ENCODE peak calls at places on chromosomes 13 and 19, in ten cellular contexts. O is H1, H is stomach, S is upper lobe of left lung, V is K562, T is spleen, C is HCT116, I is prostate gland, R is endothelial cell of umbilical vein, K is breast epithelium. N is an unnamed sample.
A peak's percentile ranks its signal among the peaks of the same experiment; 100 is the strongest.

GRCh38 chr13:24502567-24503375 is 9.8 kb downstream of the PARP4 start:
- DNase-seq in O (no peak), H (peak; percentile 44), S (no peak), V (peak; percentile 55), T (no peak), C (peak; percentile 29), I (no peak), R (peak; percentile 45), K (no peak), N (peak; percentile 62)

GRCh38 chr13:53499551-53499950 is 470.9 kb downstream of the OLFM4 start:
- DNase-seq in O (no peak), H (no peak), S (no peak), V (no peak), T (no peak), C (no peak), I (no peak), R (no peak), K (no peak), N (no peak)

GRCh38 chr19:913080-913748 is at the start of gene R3HDM4:
- DNase-seq in O (no peak), H (peak; percentile 86), S (peak; percentile 84), V (peak; percentile 83), T (peak; percentile 98), C (no peak), I (peak; percentile 80), R (peak; percentile 38), K (peak; percentile 84), N (peak; percentile 89)

GRCh38 chr19:48290341-48290922 is 20.6 kb downstream of the ZNF114 start:
- DNase-seq in O (peak; percentile 85), H (no peak), S (no peak), V (no peak), T (no peak), C (no peak), I (no peak), R (peak; percentile 42), K (no peak), N (no peak)

GRCh38 chr19:39951686-39952085 is 17.3 kb upstream of the FCGBP start:
- DNase-seq in O (no peak), H (peak; percentile 22), S (no peak), V (no peak), T (no peak), C (no peak), I (no peak), R (no peak), K (no peak), N (no peak)

GRCh38 chr19:27971071-27971470 is 1241.9 kb downstream of the UQCRFS1 start:
- DNase-seq in O (peak; percentile 58), H (no peak), S (no peak), V (no peak), T (no peak), C (no peak), I (no peak), R (no peak), K (no peak), N (no peak)

GRCh38 chr19:28971513-28971912 is 241.4 kb downstream of the UQCRFS1 start:
- DNase-seq in O (no peak), H (no peak), S (no peak), V (no peak), T (no peak), C (no peak), I (no peak), R (no peak), K (no peak), N (no peak)

GRCh38 chr19:56837892-56838679 is 2.4 kb downstream of the PEG3 start:
- DNase-seq in O (no peak), H (no peak), S (peak; percentile 78), V (no peak), T (no peak), C (no peak), I (peak; percentile 59), R (no peak), K (peak; percentile 66), N (peak; percentile 23)

GRCh38 chr19:52957591-52957990 is 5.1 kb downstream of the ZNF816 start:
- DNase-seq in O (no peak), H (no peak), S (no peak), V (no peak), T (no peak), C (no peak), I (no peak), R (no peak), K (no peak), N (no peak)

GRCh38 chr13:48909088-48909389 is 66.7 kb upstream of the FNDC3A start:
- DNase-seq in O (no peak), H (no peak), S (no peak), V (no peak), T (no peak), C (no peak), I (peak; percentile 90), R (no peak), K (no peak), N (peak; percentile 15)

GRCh38 chr13:76016799-76017198 is 380.7 kb downstream of the LMO7 start:
- DNase-seq in O (no peak), H (no peak), S (no peak), V (peak; percentile 58), T (no peak), C (peak; percentile 35), I (no peak), R (peak; percentile 52), K (no peak), N (peak; percentile 8)

GRCh38 chr19:34217952-34218817 is 36.2 kb upstream of the GARRE1 start:
- DNase-seq in O (no peak), H (peak; percentile 39), S (no peak), V (peak; percentile 84), T (no peak), C (no peak), I (peak; percentile 84), R (peak; percentile 58), K (no peak), N (peak; percentile 43)

GRCh38 chr13:23449386-23450162 is 16.1 kb upstream of the SACS start:
- DNase-seq in O (peak; percentile 68), H (no peak), S (no peak), V (no peak), T (no peak), C (no peak), I (no peak), R (no peak), K (no peak), N (no peak)
- H3K4me1 ChIP-seq in O (peaks cover 22% of the 10 kb centered on the region), H (no peaks in the 10 kb centered on the region), S (no peaks in the 10 kb centered on the region), V (no peaks in the 10 kb centered on the region), T (no peaks in the 10 kb centered on the region), C (no peaks in the 10 kb centered on the region), I (no peaks in the 10 kb centered on the region), R (no peaks in the 10 kb centered on the region), K (no peaks in the 10 kb centered on the region), N (no peaks in the 10 kb centered on the region)

GRCh38 chr19:49746206-49746958 is 16.7 kb downstream of the TSKS start:
- DNase-seq in O (peak; percentile 97), H (peak; percentile 29), S (peak; percentile 45), V (peak; percentile 98), T (peak; percentile 83), C (peak; percentile 90), I (no peak), R (peak; percentile 70), K (no peak), N (peak; percentile 41)
- H3K9me3 ChIP-seq in O (peaks cover 8% of the 10 kb centered on the region), H (no peaks in the 10 kb centered on the region), S (no peaks in the 10 kb centered on the region), V (peaks cover 8% of the 10 kb centered on the region), T (no peaks in the 10 kb centered on the region), C (no peaks in the 10 kb centered on the region), I (no peaks in the 10 kb centered on the region), R (no peaks in the 10 kb centered on the region), K (no peaks in the 10 kb centered on the region), N (no peaks in the 10 kb centered on the region)

DNA sequence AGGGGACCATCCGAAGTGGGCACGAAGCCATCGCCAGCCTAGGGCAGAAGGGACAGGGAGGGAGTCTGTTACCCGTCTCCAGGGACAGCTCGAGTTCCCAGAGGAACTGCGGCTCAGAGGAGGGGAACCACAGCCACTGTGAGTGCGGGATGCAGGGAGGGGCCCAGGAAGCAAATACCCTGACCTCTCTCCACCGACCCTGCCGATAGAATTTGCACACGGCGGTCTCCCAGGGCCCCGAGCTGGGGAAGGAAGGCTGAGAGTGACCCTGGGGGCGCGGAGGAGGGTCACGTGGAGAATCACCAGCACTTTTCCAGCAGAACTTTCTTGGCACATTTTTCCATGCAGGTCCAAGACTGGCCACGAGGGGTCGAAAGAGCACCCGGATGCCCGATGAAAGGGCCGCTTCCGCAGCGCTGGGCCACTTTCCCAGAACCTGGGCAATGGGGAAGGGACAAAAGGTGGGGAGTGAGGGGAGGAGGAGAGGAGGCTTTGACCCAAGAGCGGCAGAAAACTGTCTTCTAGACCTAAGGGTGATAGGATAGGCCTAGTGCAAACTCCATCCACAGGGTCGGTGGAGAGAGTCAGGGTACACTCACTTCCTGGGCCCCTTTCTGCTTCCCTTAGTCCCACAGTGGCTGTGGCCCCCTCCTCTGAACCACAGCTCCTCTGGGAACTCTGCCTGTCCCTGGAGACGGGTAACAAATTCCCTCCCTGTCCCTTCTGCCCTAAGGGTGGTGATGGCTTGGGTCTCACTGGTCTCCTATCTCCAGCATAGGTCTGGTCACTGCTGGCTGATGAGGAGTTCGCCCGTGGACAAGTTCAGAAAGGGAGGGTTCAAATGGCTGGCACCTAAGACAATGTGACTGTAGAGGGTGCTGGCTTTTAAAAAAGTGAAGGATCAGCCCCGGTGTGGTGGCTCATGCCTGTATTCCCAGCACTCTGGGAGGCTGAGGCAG is 5.3 kb upstream of the GPR4 start:
- DNase-seq in O (peak; percentile 67), H (peak; percentile 80), S (peak; percentile 76), V (peak; percentile 78), T (peak; percentile 84), C (no peak), I (peak; percentile 57), R (peak; percentile 84), K (peak; percentile 72), N (peak; percentile 77)
- TF ChIP-seq POLR2AphosphoS5 in O (no peak), H (no peak), S (no peak), V (no peak), T (peak; percentile 57), C (peak; percentile 48), I (peak; percentile 79), R (peak; percentile 41), K (peak; percentile 46), N (no peak)

GRCh38 chr19:19453129-19453461 is 47.6 kb downstream of the GATAD2A start:
- DNase-seq in O (no peak), H (no peak), S (no peak), V (no peak), T (no peak), C (no peak), I (no peak), R (no peak), K (no peak), N (no peak)
- H3K4me1 ChIP-seq in O (peaks cover 8% of the 10 kb centered on the region), H (peaks cover 45% of the 10 kb centered on the region), S (peaks cover 42% of the 10 kb centered on the region), V (peaks cover 2% of the 10 kb centered on the region), T (peaks cover 91% of the 10 kb centered on the region), C (no peaks in the 10 kb centered on the region), I (no peaks in the 10 kb centered on the region), R (peaks cover 4% of the 10 kb centered on the region), K (no peaks in the 10 kb centered on the region), N (peaks cover 31% of the 10 kb centered on the region)

DNA sequence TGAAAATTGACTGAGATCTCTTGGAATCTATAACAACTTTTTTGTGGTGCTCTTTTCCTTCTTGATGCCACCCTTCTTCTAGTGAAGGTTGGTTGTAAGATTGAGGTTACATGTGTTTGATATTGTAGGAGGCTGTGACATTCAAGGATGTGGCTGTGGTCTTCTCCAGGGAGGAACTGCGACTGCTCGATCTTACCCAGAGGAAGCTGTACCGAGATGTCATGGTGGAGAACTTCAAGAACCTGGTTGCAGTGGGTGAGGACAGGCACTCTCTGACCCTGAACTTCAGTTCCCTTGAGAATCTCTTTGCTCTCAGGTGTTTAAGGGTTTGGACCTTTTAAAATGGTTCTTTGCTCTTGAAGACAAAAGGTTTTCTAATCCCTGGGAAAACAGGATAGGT is 16.0 kb downstream of the ZNF227 start:
- DNase-seq in O (no peak), H (no peak), S (no peak), V (no peak), T (no peak), C (no peak), I (no peak), R (no peak), K (no peak), N (no peak)
- H3K9me3 ChIP-seq in O (peaks cover 10% of the 10 kb centered on the region), H (peaks cover 38% of the 10 kb centered on the region), S (peaks cover 81% of the 10 kb centered on the region), V (no peaks in the 10 kb centered on the region), T (peaks cover 94% of the 10 kb centered on the region), C (no peaks in the 10 kb centered on the region), I (no peaks in the 10 kb centered on the region), R (no peaks in the 10 kb centered on the region), K (peaks cover 93% of the 10 kb centered on the region), N (peaks cover 53% of the 10 kb centered on the region)

N was measured in transverse colon.